ENCODE peak calls at places on chromosomes 1 and 21, in five cellular contexts. V, X, W, F and U are unnamed samples.

GRCh38 chr1:199646761-199647160 is 380.7 kb upstream of the NR5A2 start:
- DNase-seq in F (no peak), X (no peak), W (no peak), V (no peak), U (peak)

GRCh38 chr1:182913401-182913800 is 39.6 kb downstream of the SHCBP1L start:
- DNase-seq in V (no peak), W (no peak), F (no peak), X (no peak), U (no peak)

GRCh38 chr1:87131809-87132663 is 196.6 kb upstream of the LMO4 start:
- DNase-seq in V (peak), F (peak), X (peak), W (peak), U (peak)

GRCh38 chr1:91742848-91743292 is 143.1 kb downstream of the TGFBR3 start:
- DNase-seq in V (peak), W (peak), X (no peak), F (peak), U (no peak)

GRCh38 chr1:245876586-245876985 is 630.5 kb downstream of the SMYD3 start:
- DNase-seq in W (no peak), X (no peak), F (no peak), V (no peak), U (no peak)

GRCh38 chr1:37478451-37478871 is 4.1 kb downstream of the ZC3H12A start:
- DNase-seq in X (peak), V (no peak), F (peak), W (no peak), U (peak)

GRCh38 chr1:198529414-198529813 is 11.1 kb downstream of the ATP6V1G3 start:
- DNase-seq in W (no peak), V (no peak), X (no peak), F (peak), U (no peak)

GRCh38 chr1:54594463-54594862 is 28.9 kb downstream of the FAM151A start:
- DNase-seq in V (no peak), F (no peak), W (no peak), X (no peak), U (no peak)

GRCh38 chr1:74731399-74732052 is 1.3 kb downstream of the CRYZ start:
- DNase-seq in W (peak), F (no peak), V (no peak), X (no peak), U (no peak)

GRCh38 chr1:194658090-194658439 is 1471.7 kb upstream of the B3GALT2 start:
- DNase-seq in W (no peak), V (no peak), X (no peak), F (no peak), U (no peak)

GRCh38 chr1:7247683-7248401 is 462.6 kb downstream of the CAMTA1 start:
- DNase-seq in V (no peak), F (no peak), W (no peak), X (no peak), U (no peak)

GRCh38 chr1:78577257-78578100 is 42.8 kb upstream of the IFI44L start:
- DNase-seq in X (no peak), W (no peak), F (peak), V (no peak), U (no peak)

GRCh38 chr1:2496087-2496622 is 20.1 kb downstream of the PLCH2 start:
- DNase-seq in W (no peak), X (no peak), F (no peak), V (no peak), U (no peak)

GRCh38 chr1:49331066-49331852 is 554.6 kb upstream of the BEND5 start:
- DNase-seq in X (no peak), W (no peak), V (no peak), F (no peak), U (no peak)

GRCh38 chr1:54757833-54758232 is 6.5 kb downstream of the PARS2 start:
- DNase-seq in W (no peak), X (no peak), V (no peak), F (no peak), U (no peak)

GRCh38 chr1:6724517-6725141 is 23.0 kb upstream of the DNAJC11 start:
- DNase-seq in F (peak), X (no peak), V (no peak), W (no peak), U (no peak)

GRCh38 chr21:40165671-40166070 is 298.4 kb downstream of the PCP4 start:
- DNase-seq in W (no peak), X (no peak), F (no peak), V (no peak), U (no peak)

GRCh38 chr1:156862602-156863599 is 2.2 kb downstream of the NTRK1 start:
- DNase-seq in F (no peak), V (no peak), W (no peak), X (no peak), U (no peak)

GRCh38 chr1:32363713-32364112 is 1.4 kb downstream of the TSSK3 start:
- DNase-seq in X (no peak), W (no peak), V (peak), F (no peak), U (peak)

GRCh38 chr1:41840592-41841246 is 78.0 kb downstream of the HIVEP3 start:
- DNase-seq in W (no peak), F (no peak), X (no peak), V (no peak), U (no peak)

GRCh38 chr1:58739851-58740466 is 40.1 kb upstream of the MYSM1 start:
- DNase-seq in F (peak), W (no peak), X (peak), V (no peak), U (no peak)

GRCh38 chr1:200226268-200226968 is 183.4 kb downstream of the ZNF281 start:
- DNase-seq in W (no peak), F (peak), V (no peak), X (peak), U (no peak)

GRCh38 chr1:33045246-33045645 is 8.6 kb upstream of the AK2 start:
- DNase-seq in X (no peak), V (no peak), W (no peak), F (peak), U (peak)

GRCh38 chr1:18149113-18149641 is 41.6 kb downstream of the IGSF21 start:
- DNase-seq in F (no peak), V (no peak), W (no peak), X (no peak), U (no peak)

GRCh38 chr1:65254320-65255087 is 54.8 kb upstream of the DNAJC6 start:
- DNase-seq in X (peak), W (peak), V (peak), F (peak), U (peak)

GRCh38 chr1:174344162-174344561 is 103.6 kb upstream of the GPR52 start:
- DNase-seq in X (no peak), V (no peak), F (no peak), W (no peak), U (no peak)

GRCh38 chr1:214552174-214552608 is 789 bp upstream of the PTPN14 start:
- DNase-seq in W (peak), X (no peak), F (peak), V (peak), U (peak)

GRCh38 chr21:18986197-18986596 is 582.6 kb upstream of the TMPRSS15 start:
- DNase-seq in F (no peak), W (no peak), X (no peak), V (no peak), U (no peak)

GRCh38 chr1:7002728-7003127 is 217.5 kb downstream of the CAMTA1 start:
- DNase-seq in F (no peak), W (no peak), V (no peak), X (no peak), U (no peak)

GRCh38 chr1:163570061-163570460 is 248.3 kb downstream of the NUF2 start:
- DNase-seq in F (no peak), X (no peak), V (no peak), W (no peak), U (no peak)

GRCh38 chr1:58768971-58769808 is 14.7 kb downstream of the JUN start:
- DNase-seq in F (peak), X (no peak), W (peak), V (peak), U (peak)

GRCh38 chr1:58515794-58516401 is 30.6 kb downstream of the OMA1 start:
- DNase-seq in W (peak), X (peak), V (no peak), F (peak), U (no peak)

GRCh38 chr1:94543003-94543402 is 1.4 kb upstream of the F3 start:
- DNase-seq in F (peak), W (no peak), V (no peak), X (no peak), U (no peak)

GRCh38 chr1:1429671-1430073 is 5.8 kb upstream of the VWA1 start:
- DNase-seq in F (peak), X (no peak), V (no peak), W (no peak), U (peak)
- H3K27ac ChIP-seq in F (peak), X (no peak), V (peak), W (peak), U (no peak)

GRCh38 chr1:39269349-39269748 is 64.9 kb downstream of the MACF1 start:
- DNase-seq in W (no peak), F (no peak), X (no peak), V (no peak), U (no peak)

GRCh38 chr1:39269791-39270342 is 65.4 kb downstream of the MACF1 start:
- DNase-seq in V (no peak), X (no peak), W (no peak), F (peak), U (no peak)

GRCh38 chr1:39266792-39267191 is 62.3 kb downstream of the MACF1 start:
- DNase-seq in W (no peak), F (no peak), V (no peak), X (no peak), U (no peak)

GRCh38 chr1:39268906-39269305 is 64.4 kb downstream of the MACF1 start:
- DNase-seq in X (no peak), W (no peak), F (no peak), V (no peak), U (no peak)

GRCh38 chr1:39268112-39268581 is 63.7 kb downstream of the MACF1 start:
- DNase-seq in F (peak), X (no peak), W (no peak), V (no peak), U (no peak)
- H3K27ac ChIP-seq in F (peak), X (no peak), W (peak), V (peak), U (peak)

GRCh38 chr1:19879227-19879626 is 3.0 kb upstream of the OTUD3 start:
- DNase-seq in F (no peak), X (no peak), V (no peak), W (no peak), U (no peak)

GRCh38 chr1:19882111-19883071 is at the start of gene OTUD3:
- DNase-seq in F (peak), W (peak), X (peak), V (peak), U (peak)

GRCh38 chr1:19878637-19878985 is 3.6 kb upstream of the OTUD3 start:
- DNase-seq in X (no peak), F (no peak), V (no peak), W (no peak), U (no peak)

GRCh38 chr1:19877351-19877750 is 4.8 kb upstream of the OTUD3 start:
- DNase-seq in X (no peak), W (no peak), V (no peak), F (no peak), U (no peak)

DNA sequence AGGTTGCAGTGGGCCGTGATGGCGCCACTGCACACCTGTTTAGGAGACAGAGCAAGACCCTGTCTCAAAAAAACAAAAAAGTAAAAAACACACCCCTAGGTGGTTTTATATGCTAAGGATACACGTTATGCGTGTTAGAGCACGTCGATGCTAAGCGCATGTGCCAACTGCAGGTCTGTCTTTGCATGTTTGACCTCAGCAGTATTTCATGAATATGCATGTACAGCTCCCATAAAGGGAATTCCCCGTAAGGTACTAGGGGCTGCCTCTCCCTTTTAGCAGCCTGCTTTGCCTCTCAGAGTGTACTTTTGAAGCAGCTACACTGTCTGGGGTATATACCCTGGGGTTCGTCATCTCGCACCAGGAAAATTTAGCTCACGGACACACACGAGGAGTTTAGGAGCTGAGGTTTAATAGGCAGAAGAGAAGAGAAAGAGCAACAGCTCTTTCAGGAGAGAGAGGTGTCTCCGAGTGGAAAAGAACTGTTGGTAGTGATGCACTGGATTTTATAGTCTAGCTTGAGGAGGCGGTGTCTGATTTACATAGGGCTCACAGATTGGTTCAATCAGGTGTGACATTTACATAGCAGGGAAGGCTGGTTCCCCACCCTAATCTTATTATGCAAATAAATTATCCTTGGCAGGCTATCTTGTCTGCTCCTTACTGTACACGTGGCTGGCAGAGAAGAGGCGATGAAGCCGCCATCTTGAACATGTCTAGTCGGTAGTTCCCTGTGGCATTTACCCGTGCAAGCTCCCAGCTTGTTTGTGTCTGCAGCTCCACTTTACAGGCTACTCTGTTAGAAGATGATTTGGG is 4.2 kb upstream of the OTUD3 start:
- DNase-seq in W (no peak), X (no peak), F (no peak), V (no peak), U (no peak)
- H3K27ac ChIP-seq in W (no peak), X (no peak), F (no peak), V (no peak), U (no peak)

GRCh38 chr1:206693029-206693428 is 8.3 kb downstream of the MAPKAPK2 start:
- DNase-seq in X (no peak), F (peak), V (peak), W (peak), U (peak)

GRCh38 chr1:206693592-206693991 is 8.9 kb downstream of the MAPKAPK2 start:
- DNase-seq in X (no peak), F (no peak), V (no peak), W (peak), U (peak)

GRCh38 chr1:206694151-206694550 is 9.4 kb downstream of the MAPKAPK2 start:
- DNase-seq in V (no peak), X (no peak), W (no peak), F (no peak), U (no peak)

GRCh38 chr1:206695751-206696150 is 11.0 kb downstream of the MAPKAPK2 start:
- DNase-seq in V (no peak), X (no peak), W (no peak), F (no peak), U (no peak)

DNA sequence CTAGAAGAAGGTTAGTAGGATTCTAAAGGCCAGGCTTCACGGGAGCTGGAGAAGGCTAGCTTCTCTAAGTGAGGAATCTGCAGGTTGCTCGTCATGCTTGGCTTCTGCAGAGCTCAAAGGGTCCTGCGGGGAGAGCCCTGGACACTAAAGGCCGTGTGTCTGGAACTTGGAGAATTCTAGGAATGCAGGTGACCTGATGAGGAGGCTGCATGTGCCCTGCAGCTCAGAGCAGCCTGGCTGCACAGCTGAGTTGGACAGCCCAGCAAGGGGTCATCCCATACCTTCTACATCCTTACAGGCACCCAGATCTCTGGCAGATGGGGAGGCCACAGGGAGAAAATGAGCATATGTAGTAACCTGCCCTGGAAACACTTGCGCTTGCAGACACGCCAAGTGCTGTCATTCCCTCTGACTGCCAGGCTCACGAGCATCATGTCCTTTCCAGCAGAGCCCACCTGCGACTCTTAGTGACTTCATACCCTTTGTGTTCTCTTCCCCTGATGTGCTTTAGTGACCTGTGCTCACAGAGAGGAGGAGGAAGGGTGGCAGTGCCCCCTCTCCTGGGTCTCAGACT is 9.9 kb downstream of the MAPKAPK2 start:
- DNase-seq in F (no peak), V (no peak), W (no peak), X (no peak), U (no peak)
- H3K27ac ChIP-seq in F (peak), V (no peak), W (peak), X (no peak), U (no peak)

GRCh38 chr1:8698937-8699447 is 118.4 kb downstream of the RERE start:
- DNase-seq in V (no peak), X (no peak), F (no peak), W (no peak), U (no peak)
- H3K27ac ChIP-seq in V (no peak), X (no peak), F (peak), W (peak), U (no peak)

GRCh38 chr1:234921266-234922062 is 207.2 kb downstream of the TOMM20 start:
- DNase-seq in X (no peak), V (peak), F (no peak), W (peak), U (peak)

GRCh38 chr1:234919061-234919755 is 209.4 kb downstream of the TOMM20 start:
- DNase-seq in V (peak), W (no peak), F (no peak), X (no peak), U (peak)

GRCh38 chr1:234918216-234918841 is 210.3 kb downstream of the TOMM20 start:
- DNase-seq in V (peak), F (peak), X (no peak), W (peak), U (peak)

GRCh38 chr1:234920843-234921140 is 207.8 kb downstream of the TOMM20 start:
- DNase-seq in F (no peak), V (peak), W (no peak), X (no peak), U (peak)

DNA sequence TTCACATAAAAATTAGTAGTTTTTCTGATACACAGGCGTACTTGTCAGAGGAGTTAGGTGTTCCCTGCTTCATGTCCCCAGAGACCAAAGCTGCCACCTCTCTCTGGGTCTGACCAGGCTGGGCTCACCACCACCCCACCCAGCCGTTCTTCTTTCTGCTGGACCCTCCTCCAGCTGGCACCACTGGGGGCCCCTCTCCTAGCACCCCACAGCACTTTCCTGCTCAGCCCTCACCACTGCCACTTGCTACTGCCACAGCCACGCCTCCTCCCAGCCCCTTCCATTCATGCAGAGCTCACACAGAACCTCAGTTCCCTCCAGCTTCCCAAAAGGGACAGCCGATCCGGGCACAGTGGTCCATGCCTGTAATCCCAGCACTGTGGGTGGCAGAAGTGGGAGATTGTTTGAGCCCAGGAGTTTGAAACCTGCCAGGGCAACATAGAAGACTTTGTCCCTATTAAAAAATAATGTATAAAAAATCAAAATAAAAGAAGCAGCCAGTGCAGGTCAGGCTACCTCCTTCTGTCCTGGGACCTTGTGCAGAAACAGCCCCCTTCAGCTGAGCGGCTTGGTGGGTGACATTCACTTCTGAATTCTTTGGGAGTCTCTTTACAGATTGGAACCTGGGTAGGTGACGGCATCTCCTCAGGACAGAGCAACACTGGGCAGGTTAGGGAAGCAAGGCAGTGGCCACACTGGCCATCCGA is 208.3 kb downstream of the TOMM20 start:
- DNase-seq in V (peak), X (no peak), F (no peak), W (no peak), U (peak)
- H3K27ac ChIP-seq in V (no peak), X (no peak), F (no peak), W (no peak), U (peak)

DNA sequence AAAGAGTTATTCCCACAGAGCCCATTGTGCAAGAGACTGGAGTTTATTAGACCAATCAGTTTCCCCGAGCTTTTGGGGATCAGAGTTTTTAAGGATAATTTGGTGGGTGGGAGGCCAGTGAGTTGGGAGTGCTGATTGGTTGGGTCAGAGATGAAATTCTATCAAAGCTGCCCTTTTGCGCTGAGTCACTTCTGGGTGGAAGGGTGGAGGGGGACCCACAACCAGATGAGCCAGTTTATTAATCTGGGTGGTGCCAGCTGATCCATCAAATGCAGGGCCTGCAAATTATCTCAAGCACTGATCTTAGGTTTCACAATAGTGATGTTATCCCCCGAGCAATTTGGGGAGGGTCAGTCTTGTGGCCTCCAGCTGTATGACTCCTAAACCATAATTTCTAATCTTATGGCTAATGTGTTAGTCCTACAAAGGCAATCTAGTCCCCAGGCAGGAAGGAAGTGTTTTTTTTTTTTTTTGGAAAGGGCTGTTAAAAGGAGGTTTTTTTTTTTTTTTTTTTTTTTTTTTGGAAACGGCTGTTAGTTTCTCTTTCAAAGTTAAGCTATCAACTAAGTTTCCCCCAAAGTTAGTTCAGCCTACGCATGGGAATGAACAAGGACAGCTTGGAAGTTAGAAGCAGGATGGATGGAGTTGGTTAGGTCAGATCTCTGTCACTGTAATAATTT is 7.4 kb downstream of the SLC16A4 start:
- DNase-seq in W (no peak), F (peak), V (no peak), X (peak), U (no peak)
- H3K27ac ChIP-seq in W (no peak), F (no peak), V (no peak), X (peak), U (no peak)